ENCODE peak calls at places on chromosomes 5 and 9, in eight cellular contexts. One of them, this sample, is unnamed.

GRCh38 chr5:84403773-84404172 is 19.1 kb upstream of the EDIL3 start:
- DNase-seq in glutamatergic neuron: no peak
- DNase-seq in IMR-90: peak
- DNase-seq in mesendoderm: no peak
- DNase-seq in neural crest cell: no peak
- DNase-seq in stimulated activated CD4-positive, alpha-beta T cell treated with anti-CD3 and anti-CD28 coated beads, Interleukin-1b, Interleukin-23, amount 100 ng/mL, for 1 hour: no peak
- DNase-seq in cerebellum: no peak
- DNase-seq in H7: no peak
- DNase-seq in this sample: no peak

GRCh38 chr5:67047180-67047579 is 149.4 kb downstream of the CD180 start:
- DNase-seq in glutamatergic neuron: no peak
- DNase-seq in IMR-90: no peak
- DNase-seq in mesendoderm: no peak
- DNase-seq in neural crest cell: no peak
- DNase-seq in stimulated activated CD4-positive, alpha-beta T cell treated with anti-CD3 and anti-CD28 coated beads, Interleukin-1b, Interleukin-23, amount 100 ng/mL, for 1 hour: no peak
- DNase-seq in cerebellum: peak
- DNase-seq in H7: no peak
- DNase-seq in this sample: no peak

GRCh38 chr9:134839441-134840125 is 41.0 kb upstream of the FCN2 start:
- DNase-seq in glutamatergic neuron: peak
- DNase-seq in IMR-90: no peak
- DNase-seq in mesendoderm: peak
- DNase-seq in neural crest cell: no peak
- DNase-seq in stimulated activated CD4-positive, alpha-beta T cell treated with anti-CD3 and anti-CD28 coated beads, Interleukin-1b, Interleukin-23, amount 100 ng/mL, for 1 hour: no peak
- DNase-seq in cerebellum: no peak
- DNase-seq in H7: peak
- DNase-seq in this sample: no peak

GRCh38 chr9:97860451-97861147 is 7.6 kb downstream of the FOXE1 start:
- DNase-seq in glutamatergic neuron: no peak
- DNase-seq in IMR-90: no peak
- DNase-seq in mesendoderm: no peak
- DNase-seq in neural crest cell: no peak
- DNase-seq in stimulated activated CD4-positive, alpha-beta T cell treated with anti-CD3 and anti-CD28 coated beads, Interleukin-1b, Interleukin-23, amount 100 ng/mL, for 1 hour: no peak
- DNase-seq in cerebellum: no peak
- DNase-seq in H7: no peak
- DNase-seq in this sample: no peak

GRCh38 chr9:127356906-127357305 is 40.1 kb upstream of the SLC2A8 start:
- DNase-seq in glutamatergic neuron: no peak
- DNase-seq in IMR-90: no peak
- DNase-seq in mesendoderm: no peak
- DNase-seq in neural crest cell: no peak
- DNase-seq in stimulated activated CD4-positive, alpha-beta T cell treated with anti-CD3 and anti-CD28 coated beads, Interleukin-1b, Interleukin-23, amount 100 ng/mL, for 1 hour: no peak
- DNase-seq in cerebellum: no peak
- DNase-seq in H7: no peak
- DNase-seq in this sample: no peak

GRCh38 chr5:113090336-113091106 is 113.9 kb downstream of the DCP2 start:
- DNase-seq in glutamatergic neuron: no peak
- DNase-seq in IMR-90: no peak
- DNase-seq in mesendoderm: no peak
- DNase-seq in neural crest cell: no peak
- DNase-seq in stimulated activated CD4-positive, alpha-beta T cell treated with anti-CD3 and anti-CD28 coated beads, Interleukin-1b, Interleukin-23, amount 100 ng/mL, for 1 hour: no peak
- DNase-seq in cerebellum: no peak
- DNase-seq in H7: no peak
- DNase-seq in this sample: no peak

GRCh38 chr5:83583859-83584258 is 112.3 kb downstream of the VCAN start:
- DNase-seq in glutamatergic neuron: no peak
- DNase-seq in IMR-90: peak
- DNase-seq in mesendoderm: no peak
- DNase-seq in neural crest cell: no peak
- DNase-seq in stimulated activated CD4-positive, alpha-beta T cell treated with anti-CD3 and anti-CD28 coated beads, Interleukin-1b, Interleukin-23, amount 100 ng/mL, for 1 hour: no peak
- DNase-seq in cerebellum: no peak
- DNase-seq in H7: no peak
- DNase-seq in this sample: no peak

GRCh38 chr5:94746731-94747124 is 128.3 kb downstream of the SLF1 start:
- DNase-seq in glutamatergic neuron: no peak
- DNase-seq in IMR-90: no peak
- DNase-seq in mesendoderm: no peak
- DNase-seq in neural crest cell: no peak
- DNase-seq in stimulated activated CD4-positive, alpha-beta T cell treated with anti-CD3 and anti-CD28 coated beads, Interleukin-1b, Interleukin-23, amount 100 ng/mL, for 1 hour: no peak
- DNase-seq in cerebellum: no peak
- DNase-seq in H7: no peak
- DNase-seq in this sample: no peak

GRCh38 chr5:123813937-123814624 is 302.1 kb downstream of the CSNK1G3 start:
- DNase-seq in glutamatergic neuron: no peak
- DNase-seq in IMR-90: peak
- DNase-seq in mesendoderm: peak
- DNase-seq in neural crest cell: no peak
- DNase-seq in stimulated activated CD4-positive, alpha-beta T cell treated with anti-CD3 and anti-CD28 coated beads, Interleukin-1b, Interleukin-23, amount 100 ng/mL, for 1 hour: no peak
- DNase-seq in cerebellum: no peak
- DNase-seq in H7: no peak
- DNase-seq in this sample: no peak

GRCh38 chr9:4667681-4668080 is 1.4 kb upstream of the SPATA6L start:
- DNase-seq in glutamatergic neuron: no peak
- DNase-seq in IMR-90: no peak
- DNase-seq in mesendoderm: no peak
- DNase-seq in neural crest cell: no peak
- DNase-seq in stimulated activated CD4-positive, alpha-beta T cell treated with anti-CD3 and anti-CD28 coated beads, Interleukin-1b, Interleukin-23, amount 100 ng/mL, for 1 hour: no peak
- DNase-seq in cerebellum: no peak
- DNase-seq in H7: no peak
- DNase-seq in this sample: no peak

This sample was measured in GOT3.